ENCODE peak calls at places on chromosome 21, in seven cellular contexts. J is MM.1S, Y is GM23248, H is hepatocyte, W is PC-3, T is neural progenitor cell, A is GM23338. Q is an unnamed sample.

GRCh38 chr21:38505654-38506523 is 7.6 kb upstream of the ERG start:
- DNase-seq in A (peak), Y (peak), H (peak), J (peak), W (peak), T (peak), Q (peak)

GRCh38 chr21:37842163-37842919 is 73.9 kb downstream of the KCNJ6 start:
- DNase-seq in Y (no peak), T (no peak), H (no peak), A (no peak), J (no peak), W (no peak), Q (no peak)

GRCh38 chr21:29232601-29233541 is 65.9 kb upstream of the BACH1 start:
- DNase-seq in Y (peak), T (no peak), J (no peak), W (peak), A (no peak), H (peak), Q (peak)

GRCh38 chr21:34022557-34023335 is 50.6 kb upstream of the MRPS6 start:
- DNase-seq in J (no peak), Y (peak), H (no peak), A (no peak), W (peak), T (peak), Q (peak)

GRCh38 chr21:41768371-41769042 is 1.7 kb upstream of the RIPK4 start:
- DNase-seq in A (peak), T (peak), W (peak), H (peak), J (no peak), Y (peak), Q (peak)

GRCh38 chr21:28089599-28090421 is 902.9 kb downstream of the LTN1 start:
- DNase-seq in W (peak), Y (no peak), A (peak), T (peak), J (no peak), H (peak), Q (no peak)

GRCh38 chr21:43602277-43603229 is 56.7 kb downstream of the HSF2BP start:
- DNase-seq in A (no peak), H (no peak), T (no peak), Y (no peak), J (peak), W (no peak), Q (no peak)

GRCh38 chr21:28704746-28705145 is 287.9 kb downstream of the LTN1 start:
- DNase-seq in T (no peak), H (peak), Y (no peak), J (no peak), A (no peak), W (no peak), Q (no peak)

GRCh38 chr21:27700974-27701614 is 734.2 kb upstream of the ADAMTS5 start:
- DNase-seq in Y (peak), H (peak), A (peak), T (peak), J (peak), W (peak), Q (peak)

GRCh38 chr21:38254970-38255369 is 1.8 kb upstream of the KCNJ15 start:
- DNase-seq in T (no peak), W (peak), H (no peak), Y (no peak), J (no peak), A (no peak), Q (no peak)

GRCh38 chr21:42093991-42094417 is 22.9 kb downstream of the UMODL1 start:
- DNase-seq in T (no peak), W (peak), A (no peak), J (no peak), Y (peak), H (peak), Q (no peak)

GRCh38 chr21:45886610-45887026 is 95.0 kb upstream of the COL6A1 start:
- DNase-seq in T (no peak), A (no peak), Y (no peak), H (no peak), W (no peak), J (no peak), Q (no peak)
- TF ChIP-seq EZH2phosphoT487 in T (no peak), A (no peak), Y (no peak), H (no peak), W (no peak), J (no peak), Q (no peak)

GRCh38 chr21:35223480-35224156 is 174.5 kb upstream of the RUNX1 start:
- DNase-seq in A (no peak), Y (no peak), H (no peak), J (no peak), T (no peak), W (no peak), Q (no peak)

GRCh38 chr21:35226960-35227741 is 178.0 kb upstream of the RUNX1 start:
- DNase-seq in J (peak), A (no peak), H (no peak), T (no peak), Y (no peak), W (no peak), Q (peak)

GRCh38 chr21:35226302-35226701 is 177.2 kb upstream of the RUNX1 start:
- DNase-seq in H (no peak), T (peak), A (no peak), J (no peak), W (peak), Y (peak), Q (no peak)

GRCh38 chr21:35227774-35228173 is 178.7 kb upstream of the RUNX1 start:
- DNase-seq in Y (no peak), J (peak), H (no peak), A (no peak), W (no peak), T (no peak), Q (peak)

GRCh38 chr21:35225573-35225972 is 176.5 kb upstream of the RUNX1 start:
- DNase-seq in A (no peak), T (no peak), W (no peak), J (no peak), H (no peak), Y (no peak), Q (no peak)
- H3K4me2 ChIP-seq in A (no peak), T (no peak), W (peak), J (no peak), H (no peak), Y (no peak), Q (peak)

DNA sequence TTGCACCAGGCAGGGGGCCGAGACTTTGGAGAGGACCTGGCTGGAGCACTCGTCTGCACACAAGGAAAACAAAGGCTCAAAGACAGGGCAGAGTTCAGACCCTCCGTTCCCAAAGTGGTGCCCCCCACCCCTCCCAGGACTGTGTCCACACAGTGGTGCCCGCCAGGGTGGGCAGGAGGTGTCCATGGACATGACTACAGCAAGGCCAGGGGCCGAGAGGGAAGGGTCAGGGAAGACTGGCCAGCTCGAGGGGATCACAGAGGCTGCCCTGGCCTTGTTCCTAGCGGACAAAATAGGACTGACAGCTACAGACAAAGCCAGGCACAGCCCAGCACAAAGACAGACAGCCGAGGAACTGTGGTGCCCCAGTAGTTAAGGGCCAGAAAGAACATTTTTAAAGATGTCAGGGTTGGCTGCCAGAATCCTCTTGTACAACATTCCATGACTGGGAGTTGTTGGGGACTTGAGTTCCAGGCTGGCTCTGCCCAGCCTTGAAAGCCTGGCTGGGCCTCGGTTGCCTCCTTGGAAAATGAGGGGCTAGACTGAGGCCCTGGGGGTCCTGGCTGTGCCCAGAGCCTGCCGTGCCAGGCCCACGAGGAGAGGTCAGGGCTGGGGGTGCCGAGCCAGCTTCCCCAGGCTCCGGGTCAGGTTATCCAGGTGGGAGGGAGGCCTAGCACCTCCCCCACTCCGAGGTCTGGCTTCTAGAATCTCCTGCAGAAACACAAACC is 63.7 kb downstream of the SLX9 start:
- DNase-seq in T (peak), J (no peak), W (no peak), Y (no peak), H (no peak), A (no peak), Q (no peak)
- TF ChIP-seq EZH2phosphoT487 in T (no peak), J (no peak), W (no peak), Y (no peak), H (no peak), A (no peak), Q (no peak)

GRCh38 chr21:36830041-36830440 is 131.1 kb downstream of the SIM2 start:
- DNase-seq in J (no peak), H (no peak), A (no peak), T (no peak), Y (no peak), W (no peak), Q (no peak)

GRCh38 chr21:36825683-36826082 is 126.8 kb downstream of the SIM2 start:
- DNase-seq in T (no peak), A (no peak), J (no peak), W (no peak), Y (no peak), H (no peak), Q (no peak)

GRCh38 chr21:36829116-36829515 is 130.2 kb downstream of the SIM2 start:
- DNase-seq in W (no peak), T (no peak), J (no peak), H (no peak), A (no peak), Y (no peak), Q (no peak)

GRCh38 chr21:36834192-36834591 is 132.3 kb downstream of the HLCS start:
- DNase-seq in T (no peak), Y (no peak), J (no peak), W (no peak), H (no peak), A (no peak), Q (no peak)

DNA sequence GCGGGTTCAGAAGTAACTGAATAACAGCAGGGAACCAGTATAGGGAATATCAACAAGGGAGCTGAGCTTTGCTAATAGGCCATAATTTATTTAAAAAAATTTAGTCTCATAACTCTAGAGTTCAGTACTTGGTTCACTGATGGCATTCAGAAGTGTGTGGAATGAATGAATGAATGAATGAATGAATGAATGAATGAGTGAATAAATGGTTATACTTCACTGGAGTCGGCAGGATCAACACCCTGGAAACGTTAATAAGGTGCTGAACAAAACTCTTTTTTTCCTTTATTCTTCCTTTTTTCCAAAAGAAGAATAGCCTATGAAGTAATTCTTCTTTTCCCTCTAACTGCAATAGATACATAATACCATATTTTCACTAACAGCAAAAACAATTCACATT is 129.3 kb downstream of the SIM2 start:
- DNase-seq in A (no peak), Y (no peak), W (no peak), J (no peak), H (no peak), T (no peak), Q (no peak)
- H3K4me2 ChIP-seq in A (no peak), Y (no peak), W (no peak), J (no peak), H (no peak), T (no peak), Q (no peak)